ENCODE peak calls at places on chromosomes 3 and 15, in five cellular contexts. K is RCC 7860; R is CD14-positive monocyte; V is C1 segment of cervical spinal cord; S is natural killer cell treated with Interleukin-12 subunit alpha and Interleukin-12 subunit beta and Interleukin-15 and Interleukin-18, amount 100 ng/mL, for 72 hours. M is an unnamed sample.
A peak's percentile ranks its signal among the peaks of the same experiment; 100 is the strongest.

GRCh38 chr3:121992601-121993560 is 29.2 kb downstream of the ILDR1 start:
- DNase-seq in K (no peak), R (no peak), V (no peak), S (no peak), M (no peak)

GRCh38 chr3:177776656-177777055 is 579.4 kb upstream of the TBL1XR1 start:
- DNase-seq in K (peak; percentile 96), R (no peak), V (no peak), S (no peak), M (peak; percentile 94)

GRCh38 chr15:51338496-51338895 is at the start of gene CYP19A1:
- DNase-seq in K (no peak), R (no peak), V (no peak), S (no peak), M (no peak)

GRCh38 chr3:14256046-14256445 is 77.4 kb downstream of the LSM3 start:
- DNase-seq in K (no peak), R (no peak), V (no peak), S (no peak), M (no peak)

GRCh38 chr3:81846988-81847387 is 85.5 kb upstream of the GBE1 start:
- DNase-seq in K (no peak), R (no peak), V (no peak), S (no peak), M (no peak)

GRCh38 chr3:63809607-63810006 is 9.5 kb upstream of the C3orf49 start:
- DNase-seq in K (peak; percentile 79), R (no peak), V (no peak), S (no peak), M (peak; percentile 48)

GRCh38 chr15:64766041-64766440 is 9.3 kb downstream of the RBPMS2 start:
- DNase-seq in K (no peak), R (no peak), V (no peak), S (no peak), M (no peak)

GRCh38 chr15:96334705-96335428 is 4.4 kb downstream of the NR2F2 start:
- DNase-seq in K (no peak), R (no peak), V (no peak), S (no peak), M (no peak)

GRCh38 chr3:181581651-181582050 is 130.1 kb upstream of the SOX2 start:
- DNase-seq in K (no peak), R (no peak), V (no peak), S (no peak), M (no peak)

GRCh38 chr3:17116007-17116659 is 231.4 kb downstream of the PLCL2 start:
- DNase-seq in K (no peak), R (no peak), V (no peak), S (no peak), M (no peak)

GRCh38 chr3:42685891-42686820 is 819 bp downstream of the KLHL40 start:
- DNase-seq in K (no peak), R (no peak), V (no peak), S (peak; percentile 49), M (no peak)

GRCh38 chr15:42457445-42458442 is 33.2 kb downstream of the ZNF106 start:
- DNase-seq in K (no peak), R (no peak), V (no peak), S (no peak), M (peak; percentile 69)

GRCh38 chr15:27627623-27628022 is 471.5 kb downstream of the OCA2 start:
- DNase-seq in K (no peak), R (no peak), V (no peak), S (no peak), M (no peak)

GRCh38 chr3:133256787-133257483 is 142.9 kb upstream of the BFSP2 start:
- DNase-seq in K (no peak), R (no peak), V (no peak), S (no peak), M (no peak)